ENCODE peak calls at places on chromosomes 11 and 22, in seven cellular contexts. Y is GM12878, M is Panc1, W is sigmoid colon, J is transverse colon, Q is spleen, V is stomach. E is an unnamed sample.

GRCh38 chr11:74754507-74755255 is 6.0 kb downstream of the RNF169 start:
- DNase-seq in W (no peak), M (peak; percentile 95), Y (peak; percentile 20), J (no peak), V (no peak), Q (no peak), E (no peak)

GRCh38 chr11:82701847-82702520 is 31.7 kb downstream of the FAM181B start:
- DNase-seq in J (peak; percentile 11), Q (no peak), Y (no peak), W (no peak), M (no peak), V (no peak), E (peak; percentile 35)

GRCh38 chr11:126387856-126388255 is 32.4 kb downstream of the ST3GAL4 start:
- DNase-seq in W (no peak), Y (no peak), Q (no peak), V (no peak), M (no peak), J (no peak), E (no peak)

GRCh38 chr11:95512177-95512576 is 277.4 kb downstream of the FAM76B start:
- DNase-seq in Q (no peak), J (peak; percentile 8), Y (no peak), M (no peak), V (no peak), W (peak; percentile 76), E (no peak)

GRCh38 chr22:33400891-33401290 is 342.7 kb upstream of the SYN3 start:
- DNase-seq in Y (no peak), J (no peak), M (no peak), W (no peak), Q (no peak), V (no peak), E (no peak)

GRCh38 chr11:124643605-124644425 is 21.2 kb downstream of the TBRG1 start:
- DNase-seq in Y (no peak), W (no peak), J (no peak), Q (no peak), M (no peak), V (no peak), E (no peak)

GRCh38 chr11:131884461-131885073 is 514.2 kb downstream of the NTM start:
- DNase-seq in Y (no peak), J (no peak), V (no peak), Q (no peak), M (no peak), W (no peak), E (no peak)

GRCh38 chr11:20966489-20966888 is 297.1 kb downstream of the NELL1 start:
- DNase-seq in V (no peak), M (no peak), W (no peak), Q (no peak), Y (no peak), J (no peak), E (no peak)

GRCh38 chr11:32032052-32032451 is 58.8 kb upstream of the RCN1 start:
- DNase-seq in W (no peak), V (no peak), Y (no peak), Q (no peak), J (no peak), M (no peak), E (no peak)

GRCh38 chr11:73240190-73240781 is 22.2 kb downstream of the P2RY2 start:
- DNase-seq in V (no peak), J (no peak), W (peak; percentile 70), Y (no peak), Q (peak; percentile 66), M (no peak), E (no peak)
- TF ChIP-seq POLR2AphosphoS5 in V (no peak), J (no peak), W (peak; percentile 21), Y (no peak), Q (no peak), M (no peak), E (no peak)

DNA sequence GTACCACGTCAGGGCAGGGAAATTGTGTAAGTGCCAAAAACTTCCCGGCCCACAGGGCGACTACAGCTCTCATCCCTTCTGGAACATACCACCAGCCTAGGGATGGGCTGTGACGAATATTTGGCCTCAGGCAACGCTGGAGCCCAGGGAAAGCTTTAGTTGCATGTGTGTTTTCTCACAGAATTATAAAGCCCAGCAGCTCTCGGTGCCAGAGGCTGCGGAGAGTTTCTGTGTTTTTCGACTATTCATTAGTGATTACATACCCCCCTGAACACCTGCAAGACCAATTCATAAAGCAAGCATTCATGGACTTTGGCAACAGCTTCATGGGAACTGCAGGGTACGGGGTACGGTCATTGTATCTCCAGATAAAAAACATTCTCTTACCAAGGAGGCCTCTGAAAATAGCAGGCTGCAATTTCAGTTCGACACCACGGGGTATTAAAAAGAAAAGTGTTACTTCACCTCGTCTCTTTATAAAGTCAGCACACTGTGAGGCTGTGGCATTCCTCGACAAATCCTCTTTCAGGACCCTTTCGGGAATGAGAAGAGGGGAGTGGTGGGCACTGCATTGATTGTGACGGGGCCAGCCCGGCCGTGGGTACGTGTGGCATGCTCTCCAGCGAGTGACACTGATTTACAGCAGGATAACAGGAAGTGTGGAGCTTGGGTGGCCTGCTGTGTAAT is 243.6 kb upstream of the SORL1-AS1 start:
- DNase-seq in V (no peak), Y (no peak), W (peak; percentile 64), M (no peak), J (no peak), Q (no peak), E (no peak)
- H3K27ac ChIP-seq in V (peak overlapping the region; percentile 66), Y (no peak overlapping the region), W (peak overlapping the region; percentile 67), M (no peak overlapping the region), J (peak overlapping the region; percentile 26), Q (no peak overlapping the region), E (no peak overlapping the region)

GRCh38 chr11:130772266-130773227 is 143.7 kb downstream of the SNX19 start:
- DNase-seq in J (peak; percentile 15), Y (no peak), W (no peak), V (peak; percentile 29), Q (no peak), M (peak; percentile 36), E (no peak)
- TF ChIP-seq POLR2AphosphoS5 in J (no peak), Y (no peak), W (no peak), V (peak; percentile 61), Q (no peak), M (no peak), E (no peak)

GRCh38 chr22:17942721-17943120 is 81.6 kb downstream of the MICAL3 start:
- DNase-seq in V (no peak), M (no peak), Q (no peak), W (no peak), Y (no peak), J (no peak), E (no peak)

GRCh38 chr22:17943533-17944204 is 80.7 kb downstream of the MICAL3 start:
- DNase-seq in J (no peak), Q (no peak), M (no peak), Y (no peak), W (no peak), V (no peak), E (no peak)

GRCh38 chr22:17945851-17946690 is 78.3 kb downstream of the MICAL3 start:
- DNase-seq in J (no peak), M (no peak), Y (no peak), W (peak; percentile 54), V (peak; percentile 2), Q (no peak), E (no peak)

GRCh38 chr22:17945156-17945850 is 79.1 kb downstream of the MICAL3 start:
- DNase-seq in M (no peak), J (no peak), Q (no peak), W (no peak), V (no peak), Y (no peak), E (no peak)

DNA sequence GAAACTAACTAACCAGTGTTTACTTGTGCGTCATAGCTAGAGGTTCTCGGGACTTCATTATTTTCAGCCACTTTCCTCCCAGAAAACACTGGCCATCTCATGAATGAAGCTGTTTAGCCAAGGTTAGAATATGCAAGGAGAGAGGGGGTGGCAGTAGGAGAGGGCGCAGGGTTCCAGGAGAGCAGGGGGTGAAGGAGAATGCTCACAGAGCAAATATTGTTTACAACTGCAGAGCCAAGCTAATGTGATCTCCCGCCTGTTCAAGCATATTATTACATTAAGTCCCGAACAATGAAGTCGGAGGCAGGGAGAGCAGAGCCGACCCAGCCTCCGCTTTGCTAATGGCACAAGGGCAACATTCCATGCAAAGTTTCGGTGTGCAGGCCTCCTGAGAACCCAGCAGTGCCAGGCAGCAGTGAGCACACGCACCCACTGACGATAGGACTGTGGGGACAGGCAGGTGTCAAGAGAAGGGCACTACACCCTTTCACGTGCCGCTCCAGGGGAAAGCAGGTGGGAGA is 80.1 kb downstream of the MICAL3 start:
- DNase-seq in J (no peak), Y (no peak), V (no peak), M (no peak), W (no peak), Q (no peak), E (no peak)
- H3K27ac ChIP-seq in J (peak overlapping the region; percentile 65), Y (no peak overlapping the region), V (peak overlapping the region; percentile 60), M (no peak overlapping the region), W (peak overlapping the region; percentile 74), Q (no peak overlapping the region), E (no peak overlapping the region)

DNA sequence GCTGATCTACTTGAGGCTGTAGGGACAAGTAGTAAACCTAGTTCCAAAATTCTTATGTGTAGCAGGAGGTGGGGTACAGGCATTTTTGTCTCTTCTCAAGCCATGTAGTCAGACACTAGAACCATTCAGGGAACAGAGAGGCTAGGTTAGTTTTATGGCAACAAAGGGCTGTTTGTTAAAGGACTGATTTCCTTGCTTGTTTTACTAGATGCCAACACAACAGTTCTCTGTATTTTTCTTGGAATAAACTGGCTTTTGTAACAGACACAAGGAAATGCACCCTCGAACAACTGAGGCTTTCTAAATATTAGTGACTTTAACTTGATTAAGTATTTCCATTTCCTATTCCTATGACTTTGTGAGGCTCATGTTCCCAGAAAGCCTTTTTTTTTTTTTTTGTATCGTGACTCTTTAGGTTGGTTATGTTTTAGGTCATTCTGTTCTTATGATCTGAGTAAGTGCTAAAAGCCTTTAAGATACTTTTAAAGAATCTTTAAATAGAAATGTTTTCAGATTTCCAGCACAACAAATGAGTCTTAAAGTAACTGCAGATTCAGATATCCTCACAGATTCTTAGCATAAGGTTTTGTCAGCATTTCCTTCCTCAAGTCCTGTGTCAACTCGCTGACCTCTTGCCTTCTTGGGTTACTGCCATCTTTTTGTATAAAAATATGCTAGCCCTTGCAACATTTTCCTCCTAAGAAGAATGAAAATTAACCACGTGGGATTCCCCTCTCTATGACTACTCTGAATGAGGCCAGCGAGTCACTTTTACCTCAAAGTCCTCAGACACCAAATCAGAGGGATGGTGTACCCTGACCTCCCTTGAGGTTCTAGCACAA is 92.5 kb downstream of the CCDC83 start:
- DNase-seq in M (peak; percentile 28), V (no peak), Q (no peak), W (no peak), Y (no peak), J (no peak), E (no peak)
- TF ChIP-seq POLR2AphosphoS5 in M (no peak), V (peak; percentile 43), Q (no peak), W (peak; percentile 33), Y (no peak), J (no peak), E (no peak)

DNA sequence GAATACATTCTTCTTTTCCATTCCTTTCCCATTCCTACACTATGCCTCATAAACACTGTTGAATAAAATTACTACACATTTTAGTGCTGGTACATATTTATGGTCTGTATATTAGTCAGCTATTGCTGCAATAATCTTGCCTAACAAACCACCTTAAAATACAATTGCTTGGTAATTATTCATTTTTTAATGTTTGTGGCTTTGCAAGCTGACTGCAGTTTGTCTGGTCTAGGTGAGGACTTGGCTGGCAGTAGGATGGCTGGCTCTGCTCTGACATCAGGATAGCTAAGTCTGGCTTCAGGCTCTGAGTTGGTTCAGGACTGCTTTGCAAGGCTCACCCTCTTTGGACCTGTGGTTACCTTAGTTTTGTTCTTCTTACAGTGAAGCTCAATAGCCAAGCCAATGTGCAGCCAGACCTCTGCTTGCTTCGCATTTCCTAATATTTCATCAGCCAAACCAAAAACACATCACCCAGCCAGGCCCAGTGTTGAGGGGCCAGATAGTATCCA is 913.4 kb upstream of the RAG2 start:
- DNase-seq in W (no peak), V (no peak), Q (no peak), J (no peak), M (no peak), Y (no peak), E (no peak)
- H3K27ac ChIP-seq in W (no peak overlapping the region), V (no peak overlapping the region), Q (no peak overlapping the region), J (no peak overlapping the region), M (no peak overlapping the region), Y (no peak overlapping the region), E (no peak overlapping the region)

GRCh38 chr11:117663826-117664225 is 133.2 kb downstream of the DSCAML1 start:
- DNase-seq in M (no peak), Y (no peak), W (peak; percentile 67), V (no peak), Q (peak; percentile 52), J (no peak), E (no peak)
- TF ChIP-seq POLR2AphosphoS5 in M (no peak), Y (no peak), W (no peak), V (no peak), Q (no peak), J (no peak), E (no peak)

E was measured in SK-N-MC.